ENCODE peak calls at places on chromosomes 6 and 20, in four cellular contexts. One of them, this sample, is unnamed.
A peak's percentile ranks its signal among the peaks of the same experiment; 100 is the strongest.

GRCh38 chr6:34671801-34672656 is 24.5 kb downstream of the ILRUN start:
- DNase-seq in HepG2: no peak
- DNase-seq in K562: peak; percentile 84
- DNase-seq in GM12878: peak; percentile 84
- DNase-seq in this sample: no peak

GRCh38 chr20:17619351-17620093 is 49.6 kb downstream of the DSTN start:
- DNase-seq in HepG2: no peak
- DNase-seq in K562: no peak
- DNase-seq in GM12878: no peak
- DNase-seq in this sample: no peak

GRCh38 chr20:33465536-33466302 is 22.2 kb upstream of the SNTA1 start:
- DNase-seq in HepG2: peak; percentile 78
- DNase-seq in K562: no peak
- DNase-seq in GM12878: no peak
- DNase-seq in this sample: no peak

GRCh38 chr6:123777554-123777953 is 26.1 kb upstream of the NKAIN2 start:
- DNase-seq in HepG2: no peak
- DNase-seq in K562: no peak
- DNase-seq in GM12878: no peak
- DNase-seq in this sample: no peak

GRCh38 chr20:13469262-13469661 is 169.5 kb downstream of the TASP1 start:
- DNase-seq in HepG2: no peak
- DNase-seq in K562: no peak
- DNase-seq in GM12878: no peak
- DNase-seq in this sample: no peak

GRCh38 chr20:47205577-47206123 is 150.8 kb downstream of the ZMYND8 start:
- DNase-seq in HepG2: peak; percentile 78
- DNase-seq in K562: peak; percentile 74
- DNase-seq in GM12878: peak; percentile 31
- DNase-seq in this sample: peak; percentile 72

GRCh38 chr6:165049362-165049761 is 260.0 kb downstream of the C6orf118 start:
- DNase-seq in HepG2: peak; percentile 32
- DNase-seq in K562: peak; percentile 72
- DNase-seq in GM12878: no peak
- DNase-seq in this sample: peak; percentile 60

GRCh38 chr6:130796313-130796905 is 30.8 kb upstream of the SMLR1 start:
- DNase-seq in HepG2: no peak
- DNase-seq in K562: no peak
- DNase-seq in GM12878: no peak
- DNase-seq in this sample: no peak

GRCh38 chr6:85432554-85432953 is 17.3 kb upstream of the NT5E start:
- DNase-seq in HepG2: no peak
- DNase-seq in K562: no peak
- DNase-seq in GM12878: no peak
- DNase-seq in this sample: no peak

GRCh38 chr6:116485786-116486185 is 24.6 kb downstream of the CALHM6 start:
- DNase-seq in HepG2: no peak
- DNase-seq in K562: no peak
- DNase-seq in GM12878: no peak
- DNase-seq in this sample: no peak

GRCh38 chr6:110180228-110181008 is at the start of gene CDC40:
- DNase-seq in HepG2: peak; percentile 78
- DNase-seq in K562: peak; percentile 51
- DNase-seq in GM12878: no peak
- DNase-seq in this sample: peak; percentile 67
- TF ChIP-seq FOXM1 in HepG2: no peak
- TF ChIP-seq FOXM1 in K562: no peak
- TF ChIP-seq FOXM1 in GM12878: no peak
- TF ChIP-seq FOXM1 in this sample: no peak

DNA sequence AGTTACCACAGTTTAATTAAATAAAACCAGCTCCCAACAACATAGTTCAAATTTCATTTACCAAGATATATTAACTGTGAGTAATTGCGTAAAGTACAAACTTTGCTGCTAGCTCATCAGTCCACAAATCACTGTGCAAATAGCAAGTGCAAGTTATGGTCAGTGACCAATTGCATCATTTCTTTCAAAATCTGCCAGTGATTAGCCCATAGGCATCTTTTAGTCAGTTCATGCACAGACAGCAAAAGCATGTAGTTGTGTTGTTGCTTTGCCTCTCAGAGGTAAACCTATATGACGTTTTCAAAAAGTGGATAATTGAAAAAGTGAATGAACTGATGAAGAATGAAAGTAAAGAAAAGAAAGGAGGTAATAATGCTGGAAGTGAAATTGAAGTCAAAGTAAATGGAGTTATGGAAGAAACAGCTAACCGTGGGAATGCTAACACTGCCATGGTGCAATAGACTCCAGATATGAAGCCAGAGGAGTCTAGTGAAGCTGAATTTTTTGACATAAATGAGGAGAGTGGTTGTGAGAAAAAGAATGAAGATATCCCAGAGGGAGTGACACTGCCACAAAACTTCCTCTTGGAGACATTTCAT is 36.5 kb downstream of the ENPP1 start:
- DNase-seq in HepG2: peak; percentile 98
- DNase-seq in K562: no peak
- DNase-seq in GM12878: no peak
- DNase-seq in this sample: no peak
- TF ChIP-seq SP1 in HepG2: peak; percentile 42
- TF ChIP-seq SP1 in K562: no peak
- TF ChIP-seq SP1 in GM12878: no peak
- TF ChIP-seq SP1 in this sample: no peak

GRCh38 chr6:48085131-48085741 is 25.8 kb downstream of the PTCHD4 start:
- DNase-seq in HepG2: no peak
- DNase-seq in K562: no peak
- DNase-seq in GM12878: no peak
- DNase-seq in this sample: no peak

GRCh38 chr6:48092550-48093217 is 18.3 kb downstream of the PTCHD4 start:
- DNase-seq in HepG2: no peak
- DNase-seq in K562: no peak
- DNase-seq in GM12878: no peak
- DNase-seq in this sample: no peak

GRCh38 chr6:48086187-48086586 is 24.8 kb downstream of the PTCHD4 start:
- DNase-seq in HepG2: no peak
- DNase-seq in K562: no peak
- DNase-seq in GM12878: no peak
- DNase-seq in this sample: no peak

GRCh38 chr6:48084201-48084600 is 26.8 kb downstream of the PTCHD4 start:
- DNase-seq in HepG2: no peak
- DNase-seq in K562: no peak
- DNase-seq in GM12878: no peak
- DNase-seq in this sample: no peak

DNA sequence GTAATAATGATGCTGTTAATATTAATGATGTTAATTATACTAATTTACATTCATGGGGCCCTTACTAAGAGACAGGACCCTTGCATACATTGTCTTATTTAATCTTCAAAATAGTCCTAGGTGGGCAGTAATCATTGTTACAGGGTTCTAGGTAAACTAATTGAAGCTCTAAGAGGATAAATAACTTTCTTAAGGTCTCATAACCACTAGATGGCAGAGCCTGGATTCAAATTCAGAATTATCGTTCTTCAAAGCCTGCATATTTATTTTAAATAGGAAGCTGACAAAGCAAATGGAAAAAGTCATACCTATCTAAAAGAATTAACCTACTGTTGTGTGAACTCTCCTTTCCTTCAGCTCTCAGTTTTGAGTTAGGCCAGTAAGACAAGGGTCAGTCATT is 23.5 kb downstream of the PTCHD4 start:
- DNase-seq in HepG2: no peak
- DNase-seq in K562: no peak
- DNase-seq in GM12878: no peak
- DNase-seq in this sample: no peak
- TF ChIP-seq FOXM1 in HepG2: no peak
- TF ChIP-seq FOXM1 in K562: no peak
- TF ChIP-seq FOXM1 in GM12878: no peak
- TF ChIP-seq FOXM1 in this sample: no peak

GRCh38 chr6:4480788-4481725 is 295.1 kb upstream of the CDYL start:
- DNase-seq in HepG2: no peak
- DNase-seq in K562: no peak
- DNase-seq in GM12878: no peak
- DNase-seq in this sample: no peak

GRCh38 chr6:4472953-4473642 is 303.1 kb upstream of the CDYL start:
- DNase-seq in HepG2: no peak
- DNase-seq in K562: no peak
- DNase-seq in GM12878: no peak
- DNase-seq in this sample: no peak

GRCh38 chr6:4474810-4475209 is 301.4 kb upstream of the CDYL start:
- DNase-seq in HepG2: no peak
- DNase-seq in K562: no peak
- DNase-seq in GM12878: peak; percentile 12
- DNase-seq in this sample: no peak

GRCh38 chr6:4482461-4482860 is 293.7 kb upstream of the CDYL start:
- DNase-seq in HepG2: no peak
- DNase-seq in K562: no peak
- DNase-seq in GM12878: no peak
- DNase-seq in this sample: no peak

DNA sequence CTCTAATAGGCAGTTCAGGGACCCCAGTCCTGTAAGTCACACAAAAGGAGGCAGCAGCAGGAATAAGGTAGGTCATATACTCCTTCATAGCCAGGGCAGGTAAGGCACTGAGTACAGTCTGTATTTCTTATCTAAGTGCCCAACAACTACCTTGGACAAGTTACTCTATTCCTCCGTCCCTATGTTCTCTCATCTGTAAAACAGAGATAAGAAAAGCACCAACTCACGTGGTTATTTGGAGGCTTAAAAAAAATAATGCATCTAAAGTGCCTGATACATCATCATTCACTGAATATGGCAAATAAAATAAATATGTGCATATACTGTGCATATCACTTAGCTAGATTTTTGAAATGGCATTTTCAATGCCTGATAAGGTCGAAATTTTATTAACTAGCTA is 298.1 kb upstream of the CDYL start:
- DNase-seq in HepG2: no peak
- DNase-seq in K562: peak; percentile 20
- DNase-seq in GM12878: no peak
- DNase-seq in this sample: no peak
- TF ChIP-seq SP1 in HepG2: no peak
- TF ChIP-seq SP1 in K562: no peak
- TF ChIP-seq SP1 in GM12878: no peak
- TF ChIP-seq SP1 in this sample: no peak